ENCODE peak calls at places on chromosomes 16 and 17, in nine cellular contexts. T, N, Z, V, L, W, I, X and Q are unnamed samples.

GRCh38 chr16:66146689-66147330 is 219.7 kb upstream of the CDH5 start:
- DNase-seq in T (no peak), I (no peak), Z (no peak), N (no peak), L (no peak), V (no peak), X (no peak), W (no peak), Q (no peak)

GRCh38 chr16:31713945-31714898 is 159.4 kb upstream of the ZNF267 start:
- DNase-seq in W (no peak), L (peak), N (no peak), I (no peak), Z (no peak), X (no peak), T (no peak), V (peak), Q (no peak)

GRCh38 chr16:68744744-68745280 is 7.7 kb downstream of the CDH1 start:
- DNase-seq in T (no peak), V (peak), X (peak), L (peak), W (no peak), Z (peak), I (no peak), N (no peak), Q (peak)

GRCh38 chr16:24077292-24077691 is 178.8 kb upstream of the CACNG3 start:
- DNase-seq in X (no peak), T (no peak), Z (no peak), I (no peak), L (no peak), N (no peak), W (no peak), V (no peak), Q (no peak)

GRCh38 chr17:19728114-19728495 is 11.7 kb upstream of the SLC47A2 start:
- DNase-seq in L (peak), N (no peak), V (peak), T (peak), X (peak), W (no peak), Z (peak), I (peak), Q (peak)

GRCh38 chr16:81567987-81568748 is 123.6 kb downstream of the CMIP start:
- DNase-seq in N (no peak), V (peak), L (peak), X (peak), Z (no peak), I (no peak), W (peak), T (no peak), Q (peak)

GRCh38 chr16:285146-286055 is 2.4 kb downstream of the PDIA2 start:
- DNase-seq in Z (no peak), W (no peak), I (no peak), T (no peak), N (no peak), X (no peak), V (no peak), L (no peak), Q (no peak)

GRCh38 chr17:4780325-4781010 is 5.7 kb downstream of the VMO1 start:
- DNase-seq in W (no peak), X (no peak), N (no peak), T (no peak), L (no peak), I (no peak), V (no peak), Z (no peak), Q (no peak)

GRCh38 chr17:954431-955164 is 25.0 kb downstream of the NXN start:
- DNase-seq in I (no peak), Z (no peak), N (no peak), W (peak), V (no peak), L (no peak), T (no peak), X (no peak), Q (no peak)

GRCh38 chr17:77684803-77685580 is 273.5 kb upstream of the TNRC6C start:
- DNase-seq in I (no peak), Z (no peak), T (no peak), W (no peak), V (no peak), X (no peak), L (no peak), N (no peak), Q (no peak)

GRCh38 chr17:1746975-1747543 is 4.4 kb downstream of the SERPINF2 start:
- DNase-seq in I (no peak), L (peak), X (no peak), T (no peak), Z (no peak), W (no peak), V (peak), N (no peak), Q (no peak)

GRCh38 chr17:75498019-75498725 is 17.2 kb downstream of the CASKIN2 start:
- DNase-seq in V (no peak), L (no peak), T (no peak), Z (no peak), I (no peak), X (no peak), N (no peak), W (no peak), Q (no peak)

GRCh38 chr16:57984443-57985203 is 13.7 kb upstream of the CNGB1 start:
- DNase-seq in I (no peak), Z (no peak), V (peak), W (no peak), L (peak), N (peak), X (no peak), T (no peak), Q (peak)

GRCh38 chr17:16286947-16287562 is 66.2 kb downstream of the CENPV start:
- DNase-seq in X (no peak), N (no peak), Z (no peak), I (no peak), L (no peak), W (no peak), V (no peak), T (no peak), Q (no peak)

GRCh38 chr17:50697076-50697475 is 10.6 kb downstream of the ANKRD40 start:
- DNase-seq in V (peak), T (no peak), Z (no peak), X (peak), N (no peak), W (no peak), L (no peak), I (no peak), Q (no peak)

GRCh38 chr16:56753410-56753809 is 23.5 kb downstream of the NUP93 start:
- DNase-seq in L (peak), W (no peak), V (no peak), X (peak), I (no peak), N (no peak), Z (no peak), T (no peak), Q (no peak)

GRCh38 chr16:28990375-28991040 is 5.7 kb downstream of the LAT start:
- DNase-seq in Z (no peak), N (no peak), T (no peak), X (no peak), I (no peak), V (no peak), W (no peak), L (no peak), Q (no peak)

GRCh38 chr17:596763-597644 is 117.6 kb downstream of the VPS53 start:
- DNase-seq in T (no peak), W (peak), L (peak), V (no peak), I (no peak), X (peak), N (no peak), Z (no peak), Q (no peak)

GRCh38 chr17:2043785-2044184 is 2.0 kb downstream of the OVCA2 start:
- DNase-seq in V (no peak), L (peak), W (peak), Z (peak), T (no peak), N (no peak), X (peak), I (no peak), Q (peak)

GRCh38 chr17:17032131-17032692 is 10.0 kb upstream of the MPRIP start:
- DNase-seq in L (peak), V (peak), X (peak), W (no peak), I (peak), Z (no peak), T (no peak), N (no peak), Q (no peak)

GRCh38 chr17:64020068-64020766 is at the start of gene ICAM2:
- DNase-seq in N (peak), X (no peak), L (no peak), V (peak), Z (peak), I (no peak), T (peak), W (no peak), Q (no peak)

GRCh38 chr17:8885968-8886674 is 18.6 kb upstream of the PIK3R6 start:
- DNase-seq in T (no peak), X (no peak), V (no peak), I (no peak), L (no peak), N (no peak), W (no peak), Z (no peak), Q (no peak)

GRCh38 chr17:48488548-48489106 is 42.2 kb downstream of the HOXB1 start:
- DNase-seq in N (no peak), Z (no peak), V (no peak), I (no peak), T (no peak), L (no peak), X (no peak), W (no peak), Q (no peak)

GRCh38 chr17:66468241-66469087 is 166.1 kb downstream of the PRKCA start:
- DNase-seq in V (no peak), T (no peak), X (peak), L (peak), W (no peak), Z (no peak), N (no peak), I (no peak), Q (peak)

GRCh38 chr17:78716814-78717393 is 65.2 kb downstream of the CYTH1 start:
- DNase-seq in N (no peak), W (no peak), X (peak), Z (peak), I (peak), L (peak), V (peak), T (no peak), Q (no peak)

GRCh38 chr17:54948380-54948779 is 20.1 kb downstream of the COX11 start:
- DNase-seq in V (no peak), W (peak), X (peak), I (no peak), T (no peak), Z (peak), L (peak), N (no peak), Q (peak)

GRCh38 chr16:60073376-60073775 is 1339.3 kb upstream of the GOT2 start:
- DNase-seq in L (no peak), X (peak), Z (no peak), N (no peak), T (no peak), W (no peak), V (no peak), I (no peak), Q (no peak)

GRCh38 chr16:31010539-31010938 is at the start of gene STX1B:
- DNase-seq in W (no peak), V (no peak), Z (no peak), X (no peak), N (no peak), I (no peak), L (no peak), T (no peak), Q (no peak)